ENCODE peak calls at places on chromosomes 7 and 10, in five cellular contexts. One of them, this sample, is unnamed.
A peak's percentile ranks its signal among the peaks of the same experiment; 100 is the strongest.

GRCh38 chr7:70589010-70589409 is 542.9 kb upstream of the GALNT17 start:
- DNase-seq in neuronal stem cell: no peak
- DNase-seq in IMR-90: no peak
- DNase-seq in mesenchymal stem cell: no peak
- DNase-seq in trophoblast cell: no peak
- DNase-seq in this sample: no peak

GRCh38 chr7:140876519-140877248 is 48.0 kb downstream of the BRAF start:
- DNase-seq in neuronal stem cell: no peak
- DNase-seq in IMR-90: peak; percentile 82
- DNase-seq in mesenchymal stem cell: peak; percentile 79
- DNase-seq in trophoblast cell: no peak
- DNase-seq in this sample: no peak

GRCh38 chr7:24877790-24878311 is 102.1 kb downstream of the OSBPL3 start:
- DNase-seq in neuronal stem cell: no peak
- DNase-seq in IMR-90: peak; percentile 42
- DNase-seq in mesenchymal stem cell: no peak
- DNase-seq in trophoblast cell: no peak
- DNase-seq in this sample: no peak

GRCh38 chr7:137931823-137932222 is 70.1 kb downstream of the CREB3L2 start:
- DNase-seq in neuronal stem cell: no peak
- DNase-seq in IMR-90: no peak
- DNase-seq in mesenchymal stem cell: no peak
- DNase-seq in trophoblast cell: no peak
- DNase-seq in this sample: no peak

GRCh38 chr10:13536674-13537366 is 8.0 kb upstream of the BEND7 start:
- DNase-seq in neuronal stem cell: peak; percentile 57
- DNase-seq in IMR-90: peak; percentile 41
- DNase-seq in mesenchymal stem cell: peak; percentile 62
- DNase-seq in trophoblast cell: peak; percentile 67
- DNase-seq in this sample: peak; percentile 86

GRCh38 chr10:76558586-76558985 is 1079.0 kb downstream of the KCNMA1 start:
- DNase-seq in neuronal stem cell: no peak
- DNase-seq in IMR-90: peak; percentile 80
- DNase-seq in mesenchymal stem cell: peak; percentile 72
- DNase-seq in trophoblast cell: no peak
- DNase-seq in this sample: no peak

GRCh38 chr7:40915061-40915460 is 780.3 kb downstream of the SUGCT start:
- DNase-seq in neuronal stem cell: no peak
- DNase-seq in IMR-90: peak; percentile 65
- DNase-seq in mesenchymal stem cell: no peak
- DNase-seq in trophoblast cell: no peak
- DNase-seq in this sample: no peak

GRCh38 chr10:131641898-131642297 is 258.9 kb upstream of the PPP2R2D start:
- DNase-seq in neuronal stem cell: no peak
- DNase-seq in IMR-90: no peak
- DNase-seq in mesenchymal stem cell: no peak
- DNase-seq in trophoblast cell: no peak
- DNase-seq in this sample: no peak

GRCh38 chr10:69963178-69963834 is 89.3 kb upstream of the MACROH2A2 start:
- DNase-seq in neuronal stem cell: no peak
- DNase-seq in IMR-90: no peak
- DNase-seq in mesenchymal stem cell: no peak
- DNase-seq in trophoblast cell: no peak
- DNase-seq in this sample: peak; percentile 39

GRCh38 chr10:74227697-74228424 is 76.8 kb downstream of the ADK start:
- DNase-seq in neuronal stem cell: no peak
- DNase-seq in IMR-90: peak; percentile 62
- DNase-seq in mesenchymal stem cell: peak; percentile 26
- DNase-seq in trophoblast cell: no peak
- DNase-seq in this sample: no peak

GRCh38 chr10:101974091-101974799 is 81.7 kb downstream of the ARMH3 start:
- DNase-seq in neuronal stem cell: no peak
- DNase-seq in IMR-90: no peak
- DNase-seq in mesenchymal stem cell: peak; percentile 45
- DNase-seq in trophoblast cell: no peak
- DNase-seq in this sample: no peak

GRCh38 chr7:151689196-151689971 is 169.7 kb upstream of the RHEB start:
- DNase-seq in neuronal stem cell: no peak
- DNase-seq in IMR-90: no peak
- DNase-seq in mesenchymal stem cell: no peak
- DNase-seq in trophoblast cell: no peak
- DNase-seq in this sample: no peak
- H4K91ac ChIP-seq in neuronal stem cell: no peak overlapping the region
- H4K91ac ChIP-seq in IMR-90: peak overlapping the region; percentile 40
- H4K91ac ChIP-seq in mesenchymal stem cell: peak overlapping the region; percentile 23
- H4K91ac ChIP-seq in trophoblast cell: peak overlapping the region; percentile 9
- H4K91ac ChIP-seq in this sample: no peak overlapping the region

GRCh38 chr7:6379881-6380280 is 67.9 kb downstream of the DAGLB start:
- DNase-seq in neuronal stem cell: no peak
- DNase-seq in IMR-90: no peak
- DNase-seq in mesenchymal stem cell: no peak
- DNase-seq in trophoblast cell: peak; percentile 73
- DNase-seq in this sample: no peak
- H3K36me3 ChIP-seq in neuronal stem cell: peaks cover 61% of the 10 kb centered on the region
- H3K36me3 ChIP-seq in IMR-90: peaks cover 14% of the 10 kb centered on the region
- H3K36me3 ChIP-seq in mesenchymal stem cell: peaks cover 12% of the 10 kb centered on the region
- H3K36me3 ChIP-seq in trophoblast cell: peaks cover 15% of the 10 kb centered on the region
- H3K36me3 ChIP-seq in this sample: no peaks in the 10 kb centered on the region

GRCh38 chr7:2229467-2229866 is 3.3 kb downstream of the MAD1L1 start:
- DNase-seq in neuronal stem cell: no peak
- DNase-seq in IMR-90: no peak
- DNase-seq in mesenchymal stem cell: no peak
- DNase-seq in trophoblast cell: no peak
- DNase-seq in this sample: no peak
- H4K91ac ChIP-seq in neuronal stem cell: no peak overlapping the region
- H4K91ac ChIP-seq in IMR-90: no peak overlapping the region
- H4K91ac ChIP-seq in mesenchymal stem cell: no peak overlapping the region
- H4K91ac ChIP-seq in trophoblast cell: no peak overlapping the region
- H4K91ac ChIP-seq in this sample: no peak overlapping the region

GRCh38 chr10:92531132-92531531 is 42.8 kb downstream of the IDE start:
- DNase-seq in neuronal stem cell: no peak
- DNase-seq in IMR-90: no peak
- DNase-seq in mesenchymal stem cell: no peak
- DNase-seq in trophoblast cell: no peak
- DNase-seq in this sample: no peak
- H3K36me3 ChIP-seq in neuronal stem cell: peaks cover 80% of the 10 kb centered on the region
- H3K36me3 ChIP-seq in IMR-90: peaks cover 25% of the 10 kb centered on the region
- H3K36me3 ChIP-seq in mesenchymal stem cell: peaks cover 58% of the 10 kb centered on the region
- H3K36me3 ChIP-seq in trophoblast cell: peaks cover 6% of the 10 kb centered on the region
- H3K36me3 ChIP-seq in this sample: no peaks in the 10 kb centered on the region

GRCh38 chr7:22664988-22665798 is 61.8 kb upstream of the IL6 start:
- DNase-seq in neuronal stem cell: no peak
- DNase-seq in IMR-90: no peak
- DNase-seq in mesenchymal stem cell: no peak
- DNase-seq in trophoblast cell: no peak
- DNase-seq in this sample: no peak
- H4K91ac ChIP-seq in neuronal stem cell: no peak overlapping the region
- H4K91ac ChIP-seq in IMR-90: peak overlapping the region; percentile 46
- H4K91ac ChIP-seq in mesenchymal stem cell: peak overlapping the region; percentile 63
- H4K91ac ChIP-seq in trophoblast cell: no peak overlapping the region
- H4K91ac ChIP-seq in this sample: peak overlapping the region; percentile 9